ENCODE peak calls at places on chromosomes 12 and 14, in ten cellular contexts. B is NCI-H2171 treated with DMSO at 0.1 percent for 48 hours; R is stimulated activated CD4-positive, alpha-beta T cell treated with anti-CD3 and anti-CD28 coated beads, Interleukin-4, amount 100 ng/mL, for 1 hour; H is H9; I is C1 segment of cervical spinal cord; T is AML-193; S is D341Med; O is Right ventricle myocardium superior; L is SW480; D is cardiac muscle cell. Z is an unnamed sample.
A peak's percentile ranks its signal among the peaks of the same experiment; 100 is the strongest.

GRCh38 chr14:51401272-51401671 is 161.2 kb downstream of the TMX1 start:
- DNase-seq in T (no peak), S (no peak), D (peak; percentile 52), H (no peak), R (no peak), O (no peak), L (no peak), B (no peak), I (no peak), Z (no peak)

GRCh38 chr12:130826151-130826801 is 12.8 kb downstream of the STX2 start:
- DNase-seq in L (peak; percentile 10), D (peak; percentile 60), I (peak; percentile 42), O (no peak), R (peak; percentile 75), B (no peak), S (peak; percentile 89), H (peak; percentile 92), T (peak; percentile 16), Z (peak; percentile 61)

GRCh38 chr12:82210882-82211281 is 147.3 kb downstream of the CCDC59 start:
- DNase-seq in D (no peak), L (no peak), I (no peak), O (no peak), S (no peak), B (no peak), R (no peak), H (no peak), T (no peak), Z (no peak)

GRCh38 chr12:78183854-78184253 is 353.2 kb downstream of the NAV3 start:
- DNase-seq in O (no peak), L (no peak), B (no peak), D (no peak), I (no peak), S (no peak), H (no peak), R (no peak), T (no peak), Z (peak; percentile 73)

GRCh38 chr14:22561661-22562579 is 27.1 kb downstream of the DAD1 start:
- DNase-seq in H (no peak), S (no peak), B (no peak), L (peak; percentile 70), I (no peak), O (no peak), T (no peak), R (peak; percentile 59), D (peak; percentile 29), Z (no peak)

GRCh38 chr12:131357152-131357747 is 353.6 kb upstream of the SFSWAP start:
- DNase-seq in O (peak; percentile 31), B (no peak), S (no peak), H (no peak), L (no peak), I (no peak), D (no peak), R (no peak), T (no peak), Z (no peak)

GRCh38 chr12:109759076-109759420 is 45.4 kb downstream of the FAM222A start:
- DNase-seq in D (no peak), L (no peak), T (no peak), R (no peak), O (no peak), H (peak; percentile 32), B (no peak), S (no peak), I (no peak), Z (no peak)

GRCh38 chr14:34912182-34912581 is 37.0 kb upstream of the BAZ1A start:
- DNase-seq in B (no peak), H (peak; percentile 30), D (peak; percentile 8), I (no peak), R (no peak), L (no peak), S (no peak), T (no peak), O (no peak), Z (no peak)

GRCh38 chr14:23095196-23096108 is at the start of gene C14orf119:
- DNase-seq in R (peak; percentile 100), I (no peak), B (no peak), L (peak; percentile 99), H (peak; percentile 99), D (peak; percentile 100), O (no peak), T (no peak), S (peak; percentile 96), Z (peak; percentile 96)

GRCh38 chr14:65352964-65353530 is 59.5 kb upstream of the FUT8 start:
- DNase-seq in I (no peak), T (no peak), D (no peak), L (peak; percentile 57), S (no peak), R (no peak), H (no peak), B (no peak), O (no peak), Z (peak; percentile 73)